ENCODE peak calls at places on chromosomes 12 and 14, in five cellular contexts. I, V, X, G and K are unnamed samples.

GRCh38 chr14:68780358-68781160 is 12.3 kb downstream of the ZFP36L1 start:
- DNase-seq in I (no peak), V (peak; percentile 74), X (peak; percentile 68), G (peak; percentile 74), K (no peak)

GRCh38 chr12:26032719-26033241 is 74.3 kb downstream of the RASSF8 start:
- DNase-seq in I (no peak), V (no peak), X (no peak), G (no peak), K (no peak)

GRCh38 chr12:52946334-52946733 is 2.6 kb upstream of the KRT18 start:
- DNase-seq in I (no peak), V (no peak), X (no peak), G (no peak), K (no peak)

GRCh38 chr12:84561362-84561761 is 351.2 kb downstream of the SLC6A15 start:
- DNase-seq in I (no peak), V (no peak), X (no peak), G (no peak), K (no peak)

GRCh38 chr12:121812320-121812871 is 8.6 kb downstream of the SETD1B start:
- DNase-seq in I (peak; percentile 95), V (peak; percentile 59), X (peak; percentile 80), G (no peak), K (no peak)

GRCh38 chr12:51653431-51653830 is 62.4 kb downstream of the SCN8A start:
- DNase-seq in I (no peak), V (no peak), X (no peak), G (no peak), K (no peak)

GRCh38 chr14:54348923-54349615 is 47.7 kb upstream of the CDKN3 start:
- DNase-seq in I (no peak), V (no peak), X (no peak), G (peak; percentile 47), K (no peak)

GRCh38 chr12:99479149-99479548 is 168.4 kb upstream of the GARIN6 start:
- DNase-seq in I (no peak), V (no peak), X (no peak), G (no peak), K (no peak)

GRCh38 chr12:59929091-59929490 is 333.3 kb downstream of the SLC16A7 start:
- DNase-seq in I (no peak), V (peak; percentile 84), X (no peak), G (no peak), K (no peak)

GRCh38 chr14:88468396-88468795 is 82.9 kb downstream of the SPATA7 start:
- DNase-seq in I (no peak), V (peak; percentile 91), X (no peak), G (no peak), K (no peak)

GRCh38 chr12:130728158-130729058 is 12.3 kb upstream of the RIMBP2 start:
- DNase-seq in I (no peak), V (no peak), X (no peak), G (no peak), K (no peak)

DNA sequence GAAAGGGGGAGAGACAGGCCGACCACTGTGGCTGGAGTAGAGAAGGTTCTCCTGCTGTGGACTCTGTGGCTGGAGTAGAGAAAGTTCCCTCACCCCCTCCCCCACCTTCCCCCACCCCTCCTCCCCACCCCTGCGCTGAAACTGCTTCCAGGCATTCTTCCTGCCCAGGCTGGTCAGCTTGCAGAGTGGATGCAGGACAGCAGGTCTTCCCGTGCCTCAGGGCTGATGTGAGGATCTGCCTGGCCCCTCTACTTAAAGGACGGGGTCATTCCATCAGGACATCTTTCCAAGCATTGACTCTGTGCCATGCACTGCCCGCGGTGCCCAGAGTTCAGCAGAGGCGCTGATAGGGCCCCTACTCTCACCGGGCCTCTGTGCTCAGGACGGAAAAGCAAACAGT is 13.2 kb upstream of the RIMBP2 start:
- DNase-seq in I (no peak), V (no peak), X (no peak), G (no peak), K (no peak)
- TF ChIP-seq CTCF in I (no peak), V (no peak), X (no peak), G (no peak), K (no peak)

GRCh38 chr14:26729851-26730250 is 132.0 kb upstream of the NOVA1 start:
- DNase-seq in I (no peak), V (no peak), X (no peak), G (no peak), K (no peak)

GRCh38 chr14:26735811-26736210 is 138.0 kb upstream of the NOVA1 start:
- DNase-seq in I (no peak), V (no peak), X (no peak), G (no peak), K (no peak)

DNA sequence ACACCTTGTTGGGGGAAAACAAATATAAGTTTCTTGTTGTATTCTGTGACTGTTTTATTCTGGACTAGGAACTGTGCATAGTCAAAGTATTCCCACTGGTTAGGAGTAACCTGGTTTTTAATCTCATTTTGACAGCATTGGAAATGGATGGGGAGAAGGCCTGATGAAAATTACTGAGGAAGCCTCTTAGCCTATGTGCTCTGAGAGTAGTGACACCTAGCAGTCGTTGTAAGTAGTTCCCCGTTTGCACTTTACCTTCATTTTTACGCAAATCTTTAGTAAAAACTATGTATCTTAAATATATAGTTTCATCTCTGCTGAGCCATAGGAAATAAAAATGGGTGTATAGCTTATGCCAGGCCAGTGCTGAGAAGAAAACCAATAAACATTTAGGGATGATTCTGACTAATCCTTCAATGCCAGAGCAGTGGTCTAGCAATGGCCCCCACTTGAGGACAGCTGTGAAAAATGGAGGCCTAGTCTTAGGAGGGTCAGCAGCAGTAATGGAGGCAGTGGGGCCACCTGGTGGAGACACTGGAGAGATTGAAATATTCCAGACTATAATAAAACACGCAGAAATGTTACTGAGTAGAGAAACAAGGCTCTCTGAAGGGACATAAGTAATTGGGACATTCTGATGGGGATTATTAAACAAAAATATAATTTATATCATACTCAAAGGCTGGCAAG is 133.2 kb upstream of the NOVA1 start:
- DNase-seq in I (no peak), V (no peak), X (no peak), G (no peak), K (no peak)
- TF ChIP-seq CTCF in I (no peak), V (peak; percentile 21), X (no peak), G (peak; percentile 13), K (peak; percentile 26)

GRCh38 chr12:102976609-102977280 is 19.3 kb downstream of the ASCL1 start:
- DNase-seq in I (no peak), V (no peak), X (no peak), G (no peak), K (no peak)
- TF ChIP-seq CTCF in I (no peak), V (no peak), X (no peak), G (no peak), K (peak; percentile 29)

DNA sequence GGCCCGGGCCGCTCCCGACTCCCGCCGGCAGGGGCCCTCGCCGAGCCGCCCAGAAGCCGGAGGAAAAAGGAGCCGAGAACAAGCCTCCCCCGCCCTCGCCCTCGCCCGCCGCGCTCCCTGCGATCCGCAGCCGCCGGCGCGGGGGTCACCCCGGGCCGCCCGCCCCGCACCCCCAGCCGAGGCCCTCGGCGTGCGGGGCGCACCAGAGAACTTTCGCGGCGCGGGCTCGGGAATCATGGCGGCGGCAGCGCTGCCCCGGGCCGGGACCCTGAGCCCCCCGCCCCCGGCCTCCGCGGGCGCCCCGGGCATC is 519 bp downstream of the CDK2AP1 start:
- DNase-seq in I (peak; percentile 96), V (peak; percentile 49), X (peak; percentile 69), G (peak; percentile 63), K (peak; percentile 67)
- TF ChIP-seq CTCF in I (no peak), V (peak; percentile 59), X (peak; percentile 33), G (peak; percentile 28), K (no peak)

GRCh38 chr12:132075026-132075713 is 68.9 kb downstream of the DDX51 start:
- DNase-seq in I (no peak), V (no peak), X (no peak), G (no peak), K (no peak)
- TF ChIP-seq CTCF in I (no peak), V (peak; percentile 70), X (no peak), G (no peak), K (no peak)

DNA sequence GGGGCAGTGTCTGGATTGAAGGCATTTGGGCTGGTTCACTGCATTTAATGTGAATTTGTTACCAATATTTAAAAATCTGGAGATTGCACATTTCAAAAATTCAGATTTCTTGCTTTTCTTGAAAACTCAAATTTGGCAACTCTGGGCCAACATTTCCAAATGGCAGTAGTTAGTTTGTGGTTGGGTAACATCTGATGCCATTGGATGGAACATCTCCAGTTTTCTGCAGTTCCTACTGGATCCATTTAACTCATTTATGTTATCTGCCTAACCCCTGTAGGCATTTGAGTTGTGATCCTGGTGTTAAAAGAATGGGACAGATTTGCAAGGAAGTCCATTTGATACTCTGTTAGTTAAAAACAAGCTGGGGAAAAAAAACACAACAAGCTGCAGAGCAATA is 7.8 kb downstream of the EIF2B2 start:
- DNase-seq in I (no peak), V (no peak), X (no peak), G (no peak), K (no peak)
- TF ChIP-seq CTCF in I (no peak), V (no peak), X (no peak), G (no peak), K (no peak)